ENCODE peak calls at places on chromosomes 11 and 22, in ten cellular contexts. J is naive thymus-derived CD4-positive, alpha-beta T cell; W is dorsolateral prefrontal cortex; T is CD4-positive, CD25-positive, alpha-beta regulatory T cell; K is AG09309; Y is fibroblast of the aortic adventitia; L is astrocyte of the cerebellum; G is coronary artery; H is tibial nerve; Q is kidney epithelial cell. E is an unnamed sample.

GRCh38 chr11:103953797-103954495 is 82.5 kb upstream of the DDI1 start:
- DNase-seq in K (no peak), H (no peak), J (no peak), G (no peak), L (no peak), T (no peak), W (no peak), Y (no peak), Q (no peak), E (no peak)

GRCh38 chr22:40009231-40009769 is 14.5 kb downstream of the FAM83F start:
- DNase-seq in K (no peak), H (no peak), T (no peak), J (no peak), G (no peak), Y (no peak), W (no peak), Q (no peak), L (no peak), E (no peak)

GRCh38 chr11:132147464-132147863 is 777.0 kb downstream of the NTM start:
- DNase-seq in L (no peak), W (no peak), T (no peak), G (no peak), Y (no peak), K (no peak), J (no peak), Q (no peak), H (no peak), E (no peak)

GRCh38 chr11:72752088-72752914 is at the start of gene ARAP1:
- DNase-seq in Q (peak; percentile 65), T (peak; percentile 82), L (no peak), K (no peak), H (peak; percentile 47), Y (peak; percentile 58), J (peak; percentile 71), W (peak; percentile 55), G (peak; percentile 88), E (peak; percentile 66)

GRCh38 chr11:19697721-19698121 is 14.9 kb upstream of the NAV2 start:
- DNase-seq in K (no peak), G (no peak), H (no peak), Q (no peak), W (no peak), T (no peak), J (no peak), L (no peak), Y (no peak), E (no peak)

GRCh38 chr22:41311487-41311886 is 10.2 kb downstream of the ZC3H7B start:
- DNase-seq in G (no peak), T (no peak), K (no peak), L (no peak), Y (no peak), J (no peak), W (no peak), H (no peak), Q (no peak), E (no peak)

GRCh38 chr11:121968638-121969037 is 147.4 kb downstream of the BLID start:
- DNase-seq in J (no peak), Q (no peak), W (no peak), H (no peak), K (no peak), Y (no peak), L (no peak), T (no peak), G (no peak), E (no peak)

GRCh38 chr22:37330200-37331033 is 48.1 kb downstream of the CYTH4 start:
- DNase-seq in W (peak; percentile 74), T (no peak), L (peak; percentile 41), H (no peak), Q (peak; percentile 86), K (peak; percentile 72), G (no peak), J (no peak), Y (peak; percentile 61), E (peak; percentile 77)

GRCh38 chr22:45864959-45865496 is 111.9 kb downstream of the WNT7B start:
- DNase-seq in G (no peak), Q (no peak), H (no peak), J (no peak), T (no peak), K (no peak), Y (no peak), W (no peak), L (no peak), E (no peak)

GRCh38 chr22:45867906-45868555 is 108.9 kb downstream of the WNT7B start:
- DNase-seq in T (no peak), W (no peak), K (no peak), G (no peak), Y (no peak), H (no peak), Q (no peak), J (no peak), L (no peak), E (no peak)

GRCh38 chr22:45867118-45867905 is 109.7 kb downstream of the WNT7B start:
- DNase-seq in Y (no peak), K (no peak), G (no peak), H (no peak), W (no peak), L (no peak), Q (no peak), T (no peak), J (no peak), E (no peak)

GRCh38 chr22:45865561-45866397 is 111.2 kb downstream of the WNT7B start:
- DNase-seq in T (no peak), Q (no peak), J (no peak), K (no peak), L (no peak), H (no peak), W (no peak), G (peak; percentile 58), Y (no peak), E (no peak)

GRCh38 chr22:45866398-45867117 is 110.4 kb downstream of the WNT7B start:
- DNase-seq in K (no peak), H (no peak), J (no peak), L (no peak), Y (no peak), G (peak; percentile 64), Q (no peak), W (no peak), T (no peak), E (no peak)
- H3K4me3 ChIP-seq in K (peak overlapping the region; percentile 12), H (no peak overlapping the region), J (no peak overlapping the region), L (peak overlapping the region; percentile 27), Y (no peak overlapping the region), G (peak overlapping the region; percentile 58), Q (peak overlapping the region; percentile 24), W (peak overlapping the region; percentile 18), T (no peak overlapping the region), E (no peak overlapping the region)

DNA sequence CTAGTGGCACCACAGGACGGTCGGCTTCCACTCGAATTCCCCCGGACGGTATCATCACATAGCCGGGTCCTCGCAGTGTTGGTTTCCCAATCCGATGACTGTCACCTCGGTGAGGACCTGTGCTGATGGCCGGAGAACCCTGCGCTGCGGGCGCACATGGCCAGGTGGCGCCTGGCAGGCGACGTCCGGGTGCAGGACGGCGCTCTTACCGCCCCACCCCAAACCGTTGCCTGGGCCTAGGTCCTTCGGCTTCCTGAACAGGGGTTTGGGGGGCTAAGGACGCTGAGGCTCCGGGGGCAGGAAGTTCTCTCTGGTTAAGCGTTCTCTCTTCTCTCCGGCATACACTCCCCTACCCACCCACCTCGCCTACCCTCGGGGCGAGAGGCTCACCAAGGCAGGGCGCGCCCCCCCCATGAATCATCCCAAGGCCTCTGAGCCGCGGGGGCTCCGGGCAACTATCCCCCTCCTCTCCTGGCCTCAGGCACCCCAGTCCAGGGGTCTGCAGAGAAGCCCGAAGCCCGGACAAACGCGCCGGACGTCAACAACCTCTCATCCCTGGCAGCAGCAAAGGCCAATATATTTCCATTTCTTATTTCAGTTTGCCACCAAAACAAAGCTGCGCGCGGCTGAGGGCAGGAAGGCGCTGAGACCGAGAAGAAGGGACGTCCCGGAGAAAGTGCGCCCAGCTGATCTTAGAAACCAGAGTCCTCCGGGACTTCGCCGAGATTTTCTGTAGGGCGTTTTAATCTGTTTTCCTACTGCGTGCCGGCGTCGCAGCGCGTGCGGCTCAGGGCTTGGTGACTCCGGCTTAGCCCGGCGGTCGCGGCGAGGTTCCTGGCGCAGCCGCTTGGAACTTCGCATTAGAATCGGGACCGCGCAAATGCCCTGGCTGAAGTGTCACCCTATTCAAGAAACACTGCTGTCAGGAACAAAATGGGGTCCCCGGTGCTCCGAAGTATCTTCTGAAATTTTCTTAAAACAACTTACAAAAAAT is 5.6 kb downstream of the ALX4 start:
- DNase-seq in K (no peak), T (no peak), H (no peak), W (no peak), Q (no peak), J (no peak), L (no peak), Y (no peak), G (no peak), E (no peak)
- H3K4me3 ChIP-seq in K (no peak overlapping the region), T (peak overlapping the region; percentile 72), H (peak overlapping the region; percentile 11), W (no peak overlapping the region), Q (no peak overlapping the region), J (peak overlapping the region; percentile 24), L (no peak overlapping the region), Y (no peak overlapping the region), G (peak overlapping the region; percentile 58), E (no peak overlapping the region)

GRCh38 chr11:118635642-118636041 is 28.2 kb downstream of the PHLDB1 start:
- DNase-seq in T (no peak), H (no peak), Q (no peak), L (no peak), K (no peak), W (no peak), Y (no peak), J (no peak), G (no peak), E (no peak)

GRCh38 chr11:118633979-118634378 is 26.6 kb downstream of the PHLDB1 start:
- DNase-seq in H (no peak), G (no peak), K (no peak), T (no peak), Q (no peak), J (no peak), L (no peak), W (no peak), Y (no peak), E (no peak)

GRCh38 chr11:118636569-118637290 is 29.3 kb downstream of the PHLDB1 start:
- DNase-seq in J (no peak), K (no peak), Q (no peak), Y (no peak), G (no peak), T (no peak), L (no peak), W (no peak), H (no peak), E (no peak)

GRCh38 chr11:118634435-118635236 is 27.2 kb downstream of the PHLDB1 start:
- DNase-seq in K (no peak), G (peak; percentile 88), T (no peak), Q (no peak), J (no peak), L (peak; percentile 39), W (no peak), Y (peak; percentile 68), H (peak; percentile 69), E (no peak)

DNA sequence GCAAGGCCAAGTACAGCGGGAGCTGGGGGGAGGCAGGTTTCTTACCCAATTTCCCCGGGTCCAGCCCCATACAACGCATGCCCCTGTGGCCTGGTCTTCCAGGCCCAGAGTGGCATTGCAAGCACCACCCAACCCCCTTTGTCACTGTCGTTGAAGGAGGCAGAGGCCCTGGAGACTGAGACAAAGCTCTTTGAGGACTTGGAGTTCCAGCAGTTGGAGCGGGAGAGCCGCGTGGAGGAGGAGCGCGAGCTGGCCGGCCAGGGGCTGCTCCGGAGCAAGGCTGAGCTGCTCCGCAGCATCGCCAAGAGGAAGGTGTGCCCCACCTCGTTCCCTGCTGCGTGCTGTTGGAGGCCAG is 27.8 kb downstream of the PHLDB1 start:
- DNase-seq in Q (no peak), W (no peak), H (no peak), J (no peak), Y (no peak), G (no peak), K (no peak), T (no peak), L (no peak), E (no peak)
- H3K4me3 ChIP-seq in Q (no peak overlapping the region), W (no peak overlapping the region), H (no peak overlapping the region), J (no peak overlapping the region), Y (no peak overlapping the region), G (peak overlapping the region; percentile 61), K (no peak overlapping the region), T (no peak overlapping the region), L (no peak overlapping the region), E (no peak overlapping the region)

GRCh38 chr11:63919267-63920125 is 2.5 kb upstream of the RCOR2 start:
- DNase-seq in W (peak; percentile 64), Q (no peak), Y (peak; percentile 22), J (no peak), H (no peak), K (no peak), G (no peak), L (no peak), T (no peak), E (no peak)
- H3K4me3 ChIP-seq in W (peak overlapping the region; percentile 37), Q (no peak overlapping the region), Y (peak overlapping the region; percentile 42), J (no peak overlapping the region), H (peak overlapping the region; percentile 17), K (no peak overlapping the region), G (peak overlapping the region; percentile 85), L (no peak overlapping the region), T (no peak overlapping the region), E (no peak overlapping the region)